ENCODE peak calls at places on chromosome 22, in seven cellular contexts. B is fibroblast of the aortic adventitia, P is AG09309, E is Kasumi-1, Z is GM20000, S is heart right ventricle, L is T47D. N is an unnamed sample.

GRCh38 chr22:33461698-33462434 is 403.7 kb upstream of the SYN3 start:
- DNase-seq in S (no peak), P (no peak), Z (no peak), B (no peak), E (no peak), L (no peak), N (no peak)

GRCh38 chr22:41780714-41781507 is 19.6 kb upstream of the CCDC134 start:
- DNase-seq in B (peak), P (no peak), Z (peak), L (no peak), S (peak), E (peak), N (peak)

GRCh38 chr22:36223504-36223903 is 15.8 kb downstream of the APOL2 start:
- DNase-seq in L (no peak), P (no peak), B (no peak), S (no peak), Z (no peak), E (no peak), N (no peak)

GRCh38 chr22:37569009-37569920 is 9.0 kb downstream of the CDC42EP1 start:
- DNase-seq in Z (no peak), S (no peak), L (no peak), B (no peak), P (no peak), E (no peak), N (no peak)

GRCh38 chr22:39819429-39819828 is 74.1 kb downstream of the ENTHD1 start:
- DNase-seq in S (no peak), B (no peak), Z (no peak), P (no peak), L (no peak), E (no peak), N (no peak)

GRCh38 chr22:17969732-17970131 is 54.6 kb downstream of the MICAL3 start:
- DNase-seq in P (peak), B (peak), E (no peak), Z (no peak), S (no peak), L (no peak), N (peak)

GRCh38 chr22:29767289-29768051 is at the start of gene UQCR10:
- DNase-seq in S (peak), P (peak), E (peak), Z (peak), B (peak), L (peak), N (peak)

GRCh38 chr22:23504522-23504921 is 75.6 kb downstream of the IGLL1 start:
- DNase-seq in E (no peak), Z (no peak), P (no peak), L (no peak), B (no peak), S (no peak), N (no peak)

GRCh38 chr22:22721681-22722309 is 77.4 kb downstream of the GGTLC2 start:
- DNase-seq in Z (peak), L (no peak), B (peak), E (no peak), P (no peak), S (no peak), N (no peak)

GRCh38 chr22:41589260-41589600 is 410 bp downstream of the PMM1 start:
- DNase-seq in L (no peak), S (no peak), P (no peak), B (no peak), E (no peak), Z (no peak), N (no peak)

GRCh38 chr22:38419864-38420172 is 35.2 kb downstream of the KCNJ4 start:
- DNase-seq in Z (no peak), L (no peak), P (no peak), B (no peak), S (no peak), E (no peak), N (no peak)

GRCh38 chr22:22870577-22871398 is 16.8 kb upstream of the IGLL5 start:
- DNase-seq in L (no peak), B (no peak), S (no peak), E (peak), P (no peak), Z (no peak), N (no peak)

GRCh38 chr22:36277482-36278291 is 24.8 kb downstream of the APOL1 start:
- DNase-seq in S (peak), L (peak), P (no peak), B (peak), Z (peak), E (peak), N (peak)

GRCh38 chr22:46240917-46241316 is 9.2 kb downstream of the CDPF1 start:
- DNase-seq in B (no peak), S (no peak), Z (no peak), E (no peak), L (no peak), P (no peak), N (no peak)

GRCh38 chr22:32309585-32310251 is 47.9 kb upstream of the RFPL3 start:
- DNase-seq in L (no peak), S (no peak), E (no peak), Z (no peak), B (no peak), P (no peak), N (no peak)

GRCh38 chr22:19840955-19841640 is 13.6 kb downstream of the GNB1L start:
- DNase-seq in L (no peak), E (no peak), S (no peak), Z (no peak), B (no peak), P (no peak), N (no peak)

GRCh38 chr22:27993201-27993635 is 74.2 kb upstream of the PITPNB start:
- DNase-seq in P (no peak), E (no peak), Z (no peak), L (no peak), B (no peak), S (no peak), N (no peak)

GRCh38 chr22:33535937-33536875 is 384.1 kb downstream of the LARGE1 start:
- DNase-seq in B (no peak), S (no peak), L (no peak), Z (no peak), P (no peak), E (no peak), N (no peak)

GRCh38 chr22:43081968-43082367 is 7.2 kb downstream of the TTLL1 start:
- DNase-seq in P (no peak), E (no peak), L (no peak), S (no peak), Z (no peak), B (peak), N (no peak)

GRCh38 chr22:40509401-40510134 is 127.0 kb downstream of the MRTFA start:
- DNase-seq in L (no peak), P (peak), E (no peak), B (peak), S (peak), Z (no peak), N (peak)

GRCh38 chr22:16953206-16954059 is 54.6 kb downstream of the GAB4 start:
- DNase-seq in L (no peak), P (no peak), B (no peak), S (no peak), E (no peak), Z (no peak), N (no peak)

GRCh38 chr22:28208036-28208435 is 289.0 kb upstream of the PITPNB start:
- DNase-seq in S (no peak), B (no peak), P (no peak), Z (no peak), E (no peak), L (no peak), N (no peak)

GRCh38 chr22:22716136-22716535 is 71.7 kb downstream of the GGTLC2 start:
- DNase-seq in S (no peak), L (no peak), B (no peak), E (no peak), P (no peak), Z (no peak), N (no peak)

GRCh38 chr22:36998620-36999351 is 20.5 kb downstream of the TST start:
- DNase-seq in B (peak), Z (no peak), S (no peak), P (no peak), L (no peak), E (no peak), N (no peak)

GRCh38 chr22:43922123-43922522 is 1.5 kb upstream of the PNPLA3 start:
- DNase-seq in S (no peak), E (no peak), P (no peak), Z (no peak), B (no peak), L (no peak), N (no peak)

GRCh38 chr22:35493074-35493473 is 47.6 kb upstream of the RASD2 start:
- DNase-seq in L (no peak), P (no peak), B (no peak), S (no peak), E (no peak), Z (no peak), N (no peak)

GRCh38 chr22:31818481-31819392 is 64.9 kb downstream of the DEPDC5 start:
- DNase-seq in Z (no peak), S (no peak), E (no peak), L (no peak), B (peak), P (no peak), N (no peak)

N was measured in left ventricle myocardium inferior.